ENCODE peak calls at places on chromosomes 2 and 18, in four cellular contexts. N is activated naive CD4-positive, alpha-beta T cell treated with Interleukin-2 at 50 U/mL for 16 hours; L is choroid plexus epithelial cell; F is stimulated activated CD4-positive, alpha-beta T cell treated with anti-CD3 and anti-CD28 coated beads, Interleukin-12 subunit alpha, Interleukin-12 subunit beta, amount 100 ng/mL, for 48 hours. X is an unnamed sample.
A peak's percentile ranks its signal among the peaks of the same experiment; 100 is the strongest.

GRCh38 chr2:110713508-110714362 is 18.6 kb upstream of the ACOXL start:
- DNase-seq in N (no peak), L (no peak), F (no peak), X (no peak)

GRCh38 chr2:145724499-145724898 is 1204.6 kb upstream of the ZEB2 start:
- DNase-seq in N (no peak), L (peak; percentile 28), F (no peak), X (no peak)

GRCh38 chr2:186848873-186849578 is at the start of gene ZSWIM2:
- DNase-seq in N (peak; percentile 1), L (peak; percentile 96), F (no peak), X (peak; percentile 1)

GRCh38 chr18:9731380-9731779 is 23.3 kb downstream of the RAB31 start:
- DNase-seq in N (no peak), L (peak; percentile 80), F (no peak), X (no peak)

GRCh38 chr18:23810396-23810795 is 121.1 kb downstream of the LAMA3 start:
- DNase-seq in N (no peak), L (no peak), F (no peak), X (no peak)

GRCh38 chr2:74849228-74849892 is 15.4 kb downstream of the HK2 start:
- DNase-seq in N (peak; percentile 27), L (no peak), F (no peak), X (peak; percentile 23)

GRCh38 chr18:48996901-48997463 is 46.2 kb upstream of the SMAD7 start:
- DNase-seq in N (no peak), L (peak; percentile 93), F (no peak), X (no peak)

GRCh38 chr18:48694295-48694694 is 155.5 kb downstream of the CTIF start:
- DNase-seq in N (no peak), L (no peak), F (no peak), X (no peak)

GRCh38 chr2:20496069-20496468 is 49.2 kb downstream of the RHOB start:
- DNase-seq in N (no peak), L (peak; percentile 36), F (no peak), X (no peak)

GRCh38 chr2:223943561-223944008 is 1.6 kb downstream of the WDFY1 start:
- DNase-seq in N (no peak), L (peak; percentile 63), F (no peak), X (no peak)

GRCh38 chr2:64697286-64698023 is 43.7 kb upstream of the SERTAD2 start:
- DNase-seq in N (no peak), L (no peak), F (no peak), X (no peak)

X was measured in stimulated activated naive B cell treated with anti-CD40 and anti-IgM and Interleukin-4, amounts not matched to agents 10 μg/mL and 1 μg/mL and 100 μg/mL, for 72 hours.